ENCODE peak calls at places on chromosome 10, in nine cellular contexts. C is HCT116, V is neural progenitor cell, K is keratinocyte, A is PC-3, B is SK-N-MC, M is HepG2, D is DND-41, Y is GM23248. O is an unnamed sample. For H3K9me3, the result is how much of the 10 kb centered on the place peaks cover.

GRCh38 chr10:103923502-103923901 is 5.5 kb upstream of the STN1 start:
- DNase-seq in C (no peak), V (no peak), K (no peak), A (peak), B (no peak), M (peak), D (no peak), Y (no peak), O (no peak)

GRCh38 chr10:99593312-99593711 is 26.9 kb downstream of the SLC25A28 start:
- DNase-seq in C (no peak), V (no peak), K (no peak), A (no peak), B (no peak), M (peak), D (no peak), Y (no peak), O (no peak)

GRCh38 chr10:58064714-58065528 is 202.8 kb downstream of the IPMK start:
- DNase-seq in C (peak), V (peak), K (no peak), A (peak), B (no peak), M (peak), D (peak), Y (peak), O (peak)

GRCh38 chr10:54065106-54065505 is 735.9 kb downstream of the PCDH15 start:
- DNase-seq in C (no peak), V (no peak), K (no peak), A (no peak), B (no peak), M (no peak), D (no peak), Y (no peak), O (no peak)

GRCh38 chr10:91013985-91014384 is 93.1 kb upstream of the ANKRD1 start:
- DNase-seq in C (no peak), V (no peak), K (no peak), A (no peak), B (no peak), M (no peak), D (no peak), Y (no peak), O (no peak)

GRCh38 chr10:1570652-1571051 is 166.7 kb downstream of the ADARB2 start:
- DNase-seq in C (no peak), V (peak), K (no peak), A (no peak), B (no peak), M (no peak), D (no peak), Y (no peak), O (no peak)

GRCh38 chr10:123561145-123561448 is 105.1 kb upstream of the GPR26 start:
- DNase-seq in C (no peak), V (no peak), K (no peak), A (no peak), B (no peak), M (no peak), D (no peak), Y (no peak), O (no peak)

GRCh38 chr10:47423476-47423875 is 39.4 kb upstream of the ZNF488 start:
- DNase-seq in C (no peak), V (no peak), K (no peak), A (peak), B (no peak), M (no peak), D (no peak), Y (peak), O (peak)

GRCh38 chr10:24850726-24851300 is 101.6 kb downstream of the PRTFDC1 start:
- DNase-seq in C (no peak), V (no peak), K (no peak), A (no peak), B (no peak), M (no peak), D (no peak), Y (no peak), O (peak)

GRCh38 chr10:4450169-4450568 is 375.8 kb upstream of the AKR1E2 start:
- DNase-seq in C (no peak), V (no peak), K (no peak), A (no peak), B (no peak), M (no peak), D (no peak), Y (no peak), O (no peak)

GRCh38 chr10:75624632-75625031 is 193.2 kb downstream of the LRMDA start:
- DNase-seq in C (no peak), V (no peak), K (no peak), A (no peak), B (no peak), M (no peak), D (no peak), Y (no peak), O (no peak)

GRCh38 chr10:79237801-79238520 is 109.3 kb upstream of the PPIF start:
- DNase-seq in C (no peak), V (no peak), K (no peak), A (no peak), B (no peak), M (no peak), D (no peak), Y (no peak), O (no peak)
- H3K27ac ChIP-seq in C (no peak), V (no peak), K (peak), A (no peak), B (no peak), M (no peak), D (no peak), Y (peak), O (no peak)

GRCh38 chr10:95964786-95965185 is 57.0 kb downstream of the CC2D2B start:
- DNase-seq in C (no peak), V (no peak), K (no peak), A (no peak), B (no peak), M (no peak), D (no peak), Y (peak), O (peak)

GRCh38 chr10:95963992-95964391 is 56.2 kb downstream of the CC2D2B start:
- DNase-seq in C (no peak), V (no peak), K (no peak), A (no peak), B (no peak), M (no peak), D (no peak), Y (no peak), O (no peak)

DNA sequence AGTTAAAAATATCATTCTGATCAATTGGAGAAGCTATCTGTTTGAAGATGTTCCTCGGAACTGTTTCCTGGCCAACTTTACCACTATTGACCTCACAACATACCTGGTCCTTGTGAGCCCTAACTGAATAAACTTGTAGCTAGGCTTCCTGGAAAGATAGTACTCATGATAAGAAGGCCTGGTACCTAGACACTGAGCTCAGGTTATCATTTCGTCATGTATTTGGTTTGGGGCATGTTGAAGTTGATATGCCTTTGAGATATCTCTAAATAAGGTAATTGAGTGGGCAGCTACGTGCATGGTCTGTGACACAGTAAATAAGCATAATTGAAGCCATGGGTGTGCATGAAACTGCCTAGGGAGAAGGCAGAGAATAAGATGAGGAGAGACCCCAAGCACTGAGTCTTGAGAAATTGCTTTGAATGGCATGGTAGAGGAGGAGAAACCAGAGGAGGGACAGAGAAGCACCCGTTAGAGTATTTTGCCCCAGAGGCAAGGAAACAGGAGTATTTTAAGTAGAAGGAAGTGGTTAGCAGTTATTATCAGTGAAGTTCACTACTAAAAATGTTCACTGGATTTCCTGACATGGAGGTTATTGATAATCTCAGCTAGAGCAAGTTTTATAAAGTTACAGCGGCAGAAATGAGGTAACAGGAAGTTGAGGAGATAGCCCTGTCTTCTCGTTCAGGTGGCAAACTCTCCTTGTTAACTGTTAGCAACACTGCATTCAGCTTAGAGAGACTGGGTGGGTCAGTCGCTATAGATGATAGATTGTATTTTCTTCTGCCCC is 55.6 kb downstream of the CC2D2B start:
- DNase-seq in C (no peak), V (no peak), K (no peak), A (no peak), B (no peak), M (no peak), D (no peak), Y (no peak), O (no peak)
- H3K9me3 ChIP-seq in C (under half), V (under half), K (under half), A (under half), B (under half), M (under half), D (under half), Y (under half), O (under half)

GRCh38 chr10:32982293-32982709 is 24.3 kb upstream of the ITGB1 start:
- DNase-seq in C (no peak), V (no peak), K (peak), A (peak), B (no peak), M (no peak), D (no peak), Y (peak), O (no peak)

GRCh38 chr10:32981760-32982159 is 23.7 kb upstream of the ITGB1 start:
- DNase-seq in C (no peak), V (no peak), K (no peak), A (peak), B (no peak), M (no peak), D (peak), Y (peak), O (no peak)

GRCh38 chr10:32980242-32980557 is 22.2 kb upstream of the ITGB1 start:
- DNase-seq in C (no peak), V (no peak), K (no peak), A (no peak), B (no peak), M (no peak), D (no peak), Y (no peak), O (no peak)

GRCh38 chr10:32979041-32979440 is 21.0 kb upstream of the ITGB1 start:
- DNase-seq in C (no peak), V (no peak), K (no peak), A (no peak), B (no peak), M (no peak), D (no peak), Y (peak), O (no peak)

GRCh38 chr10:32980558-32981468 is 22.8 kb upstream of the ITGB1 start:
- DNase-seq in C (peak), V (peak), K (peak), A (peak), B (no peak), M (peak), D (peak), Y (peak), O (peak)
- TF ChIP-seq EZH2 in C (no peak), V (no peak), K (no peak), A (no peak), B (no peak), M (no peak), D (no peak), Y (no peak), O (no peak)

DNA sequence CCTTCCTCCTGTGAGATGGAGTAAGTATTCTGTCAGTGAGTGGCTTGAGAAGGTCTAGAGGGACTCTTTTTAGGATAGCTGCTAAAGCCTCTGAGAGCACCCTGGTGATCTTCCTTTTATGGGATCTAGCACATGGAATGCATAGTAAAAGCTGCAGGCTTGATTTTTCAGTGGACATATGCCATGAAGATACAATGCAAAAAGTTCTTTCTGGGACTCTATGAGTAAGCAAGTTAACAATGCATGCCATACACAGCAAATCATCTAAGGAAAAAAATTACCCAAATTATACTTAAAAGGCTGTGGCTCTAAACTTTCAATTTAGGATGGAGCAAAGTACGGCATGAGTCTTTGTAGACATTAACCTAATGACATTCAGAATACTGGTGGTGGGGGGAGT is 154.5 kb downstream of the SGMS1 start:
- DNase-seq in C (no peak), V (no peak), K (no peak), A (peak), B (no peak), M (no peak), D (no peak), Y (peak), O (peak)
- H3K27ac ChIP-seq in C (no peak), V (no peak), K (no peak), A (peak), B (no peak), M (no peak), D (no peak), Y (peak), O (no peak)

O was measured in A673.